ENCODE peak calls at places on chromosomes 5 and 9, in nine cellular contexts. V is Calu3; Z is stimulated activated CD8-positive, alpha-beta memory T cell treated with anti-CD3 and anti-CD28 coated beads, Interleukin-15, amount 100 ng/mL, for 4 hours; D is NCI-H1092 treated with DMSO at 0.1 percent for 48 hours; L is CD4-positive, alpha-beta T cell; Q is activated naive CD8-positive, alpha-beta T cell treated with anti-CD3 and anti-CD28 coated beads, Interleukin-2, amount 50 U/mL, for 24 hours; W is iPS-NIHi11; M is GM20000; H is activated naive CD4-positive, alpha-beta T cell. X is an unnamed sample.

GRCh38 chr9:18058564-18058963 is 415.4 kb upstream of the ADAMTSL1 start:
- DNase-seq in V (no peak), Z (no peak), D (no peak), L (no peak), Q (no peak), W (no peak), M (no peak), H (no peak), X (no peak)

GRCh38 chr9:84145780-84146179 is 165.2 kb downstream of the RMI1 start:
- DNase-seq in V (no peak), Z (no peak), D (no peak), L (no peak), Q (no peak), W (no peak), M (no peak), H (no peak), X (no peak)

GRCh38 chr5:96487859-96488258 is 54.8 kb upstream of the PCSK1 start:
- DNase-seq in V (no peak), Z (no peak), D (no peak), L (no peak), Q (no peak), W (no peak), M (no peak), H (no peak), X (no peak)

GRCh38 chr5:148290271-148291195 is 21.7 kb upstream of the SPINK7 start:
- DNase-seq in V (no peak), Z (no peak), D (peak), L (no peak), Q (no peak), W (peak), M (no peak), H (no peak), X (no peak)

GRCh38 chr5:123785160-123786001 is 273.4 kb downstream of the CSNK1G3 start:
- DNase-seq in V (no peak), Z (no peak), D (peak), L (no peak), Q (no peak), W (peak), M (no peak), H (no peak), X (no peak)

GRCh38 chr5:178058321-178059012 is 54.9 kb upstream of the N4BP3 start:
- DNase-seq in V (no peak), Z (no peak), D (peak), L (no peak), Q (no peak), W (no peak), M (no peak), H (no peak), X (no peak)

GRCh38 chr5:52743970-52744369 is 43.7 kb upstream of the ITGA1 start:
- DNase-seq in V (no peak), Z (no peak), D (no peak), L (peak), Q (peak), W (no peak), M (peak), H (no peak), X (no peak)

GRCh38 chr5:103862398-103862797 is 299.8 kb upstream of the NUDT12 start:
- DNase-seq in V (no peak), Z (no peak), D (no peak), L (no peak), Q (no peak), W (no peak), M (no peak), H (no peak), X (no peak)

GRCh38 chr5:107615173-107615856 is 55.4 kb downstream of the EFNA5 start:
- DNase-seq in V (no peak), Z (no peak), D (no peak), L (no peak), Q (no peak), W (no peak), M (no peak), H (no peak), X (no peak)

GRCh38 chr5:40689442-40689841 is 9.7 kb downstream of the PTGER4 start:
- DNase-seq in V (peak), Z (no peak), D (no peak), L (no peak), Q (peak), W (peak), M (no peak), H (no peak), X (no peak)

GRCh38 chr5:60943624-60944023 is 1.2 kb downstream of the ERCC8 start:
- DNase-seq in V (no peak), Z (no peak), D (no peak), L (no peak), Q (no peak), W (no peak), M (no peak), H (no peak), X (no peak)

GRCh38 chr9:83572524-83572923 is 34.3 kb upstream of the FRMD3 start:
- DNase-seq in V (no peak), Z (no peak), D (no peak), L (no peak), Q (no peak), W (no peak), M (no peak), H (no peak), X (no peak)

GRCh38 chr5:131171276-131171815 is 602 bp downstream of the LYRM7 start:
- DNase-seq in V (peak), Z (no peak), D (no peak), L (peak), Q (no peak), W (no peak), M (no peak), H (no peak), X (no peak)

GRCh38 chr9:135137398-135137832 is 49.9 kb downstream of the OLFM1 start:
- DNase-seq in V (no peak), Z (no peak), D (peak), L (no peak), Q (no peak), W (peak), M (no peak), H (no peak), X (no peak)

GRCh38 chr5:36602711-36603321 is 3.6 kb upstream of the SLC1A3 start:
- DNase-seq in V (no peak), Z (no peak), D (no peak), L (no peak), Q (no peak), W (peak), M (peak), H (no peak), X (no peak)

GRCh38 chr5:34686762-34687268 is 30.7 kb downstream of the RAI14 start:
- DNase-seq in V (peak), Z (no peak), D (no peak), L (no peak), Q (no peak), W (no peak), M (no peak), H (no peak), X (no peak)

GRCh38 chr5:124867064-124867707 is 120.7 kb upstream of the ZNF608 start:
- DNase-seq in V (no peak), Z (no peak), D (no peak), L (no peak), Q (no peak), W (no peak), M (no peak), H (no peak), X (no peak)

GRCh38 chr5:146910239-146910638 is 31.7 kb upstream of the PPP2R2B start:
- DNase-seq in V (no peak), Z (no peak), D (no peak), L (no peak), Q (no peak), W (no peak), M (no peak), H (no peak), X (no peak)

GRCh38 chr5:176870110-176870591 is 29.0 kb downstream of the HK3 start:
- DNase-seq in V (peak), Z (no peak), D (no peak), L (no peak), Q (no peak), W (peak), M (no peak), H (no peak), X (peak)

GRCh38 chr5:163005949-163006348 is 431.4 kb upstream of the CCNG1 start:
- DNase-seq in V (no peak), Z (no peak), D (no peak), L (no peak), Q (no peak), W (no peak), M (no peak), H (no peak), X (no peak)

GRCh38 chr9:108290839-108291585 is 564.8 kb downstream of the ACTL7B start:
- DNase-seq in V (no peak), Z (no peak), D (no peak), L (no peak), Q (no peak), W (no peak), M (no peak), H (no peak), X (no peak)

GRCh38 chr9:6584881-6585597 is 60.5 kb downstream of the GLDC start:
- DNase-seq in V (no peak), Z (no peak), D (peak), L (no peak), Q (no peak), W (no peak), M (peak), H (no peak), X (no peak)

GRCh38 chr9:126805546-126806262 is 864 bp downstream of the ZBTB43 start:
- DNase-seq in V (peak), Z (peak), D (no peak), L (peak), Q (peak), W (no peak), M (peak), H (peak), X (no peak)

GRCh38 chr9:18405240-18405639 is 68.7 kb upstream of the ADAMTSL1 start:
- DNase-seq in V (no peak), Z (no peak), D (no peak), L (no peak), Q (no peak), W (no peak), M (no peak), H (no peak), X (no peak)

GRCh38 chr5:149632311-149633251 is 51.3 kb downstream of the ARHGEF37 start:
- DNase-seq in V (peak), Z (no peak), D (no peak), L (no peak), Q (peak), W (peak), M (no peak), H (no peak), X (peak)

GRCh38 chr5:112253478-112254250 is 165.4 kb downstream of the EPB41L4A start:
- DNase-seq in V (no peak), Z (no peak), D (no peak), L (no peak), Q (no peak), W (no peak), M (no peak), H (no peak), X (no peak)

GRCh38 chr9:112288029-112288428 is 45.4 kb downstream of the PTBP3 start:
- DNase-seq in V (no peak), Z (no peak), D (no peak), L (no peak), Q (no peak), W (no peak), M (no peak), H (no peak), X (no peak)

GRCh38 chr9:89380437-89381307 is 62.4 kb downstream of the SECISBP2 start:
- DNase-seq in V (no peak), Z (no peak), D (no peak), L (no peak), Q (no peak), W (no peak), M (no peak), H (no peak), X (no peak)

GRCh38 chr5:111834926-111835599 is 78.1 kb upstream of the NREP start:
- DNase-seq in V (no peak), Z (no peak), D (no peak), L (no peak), Q (no peak), W (no peak), M (no peak), H (no peak), X (no peak)

GRCh38 chr9:120387257-120387999 is 192.5 kb downstream of the CDK5RAP2 start:
- DNase-seq in V (no peak), Z (no peak), D (peak), L (no peak), Q (no peak), W (no peak), M (no peak), H (no peak), X (no peak)

GRCh38 chr5:39518516-39518915 is 93.7 kb upstream of the DAB2 start:
- DNase-seq in V (no peak), Z (no peak), D (no peak), L (no peak), Q (no peak), W (peak), M (no peak), H (no peak), X (no peak)

GRCh38 chr9:90099262-90099982 is 494.6 kb downstream of the GADD45G start:
- DNase-seq in V (no peak), Z (no peak), D (peak), L (no peak), Q (no peak), W (no peak), M (no peak), H (no peak), X (no peak)

GRCh38 chr5:95741458-95741857 is 10.3 kb downstream of the RHOBTB3 start:
- DNase-seq in V (no peak), Z (no peak), D (no peak), L (no peak), Q (no peak), W (no peak), M (no peak), H (no peak), X (no peak)

GRCh38 chr5:90386099-90386710 is 23.4 kb downstream of the CETN3 start:
- DNase-seq in V (no peak), Z (no peak), D (no peak), L (no peak), Q (no peak), W (no peak), M (peak), H (no peak), X (no peak)

GRCh38 chr5:81590498-81591384 is 160.2 kb downstream of the SSBP2 start:
- DNase-seq in V (no peak), Z (no peak), D (no peak), L (no peak), Q (no peak), W (peak), M (no peak), H (no peak), X (no peak)